ENCODE peak calls at places on chromosomes 5 and 9, in five cellular contexts. D is stomach, T is body of pancreas, X is suprapubic skin, S is A549. U is an unnamed sample.

GRCh38 chr5:115097236-115097635 is 72.5 kb downstream of the TRIM36 start:
- DNase-seq in T (no peak), X (no peak), D (no peak), S (no peak), U (peak)

GRCh38 chr9:118318770-118319443 is 614.7 kb downstream of the TLR4 start:
- DNase-seq in S (peak), T (peak), X (no peak), D (no peak), U (peak)

GRCh38 chr9:125522328-125522725 is 184.7 kb downstream of the MAPKAP1 start:
- DNase-seq in X (no peak), S (no peak), D (no peak), T (no peak), U (no peak)

GRCh38 chr9:126587187-126588185 is 26.2 kb upstream of the LMX1B start:
- DNase-seq in S (no peak), T (peak), D (no peak), X (no peak), U (no peak)

GRCh38 chr9:13718086-13718485 is 438.6 kb upstream of the MPDZ start:
- DNase-seq in T (no peak), S (no peak), X (no peak), D (no peak), U (no peak)

GRCh38 chr9:107976767-107977166 is 487.2 kb upstream of the KLF4 start:
- DNase-seq in X (peak), T (no peak), D (peak), S (no peak), U (no peak)

GRCh38 chr9:114238919-114239879 is 83.7 kb upstream of the ORM1 start:
- DNase-seq in X (no peak), D (no peak), T (no peak), S (peak), U (no peak)

GRCh38 chr5:122077451-122078115 is 476 bp downstream of the LOX start:
- DNase-seq in D (peak), X (peak), T (peak), S (no peak), U (no peak)

GRCh38 chr5:132446621-132447020 is 44.0 kb downstream of the IRF1 start:
- DNase-seq in T (peak), X (no peak), D (peak), S (no peak), U (no peak)

GRCh38 chr5:37197340-37198050 is 51.7 kb downstream of the CPLANE1 start:
- DNase-seq in D (no peak), S (no peak), T (no peak), X (no peak), U (no peak)

GRCh38 chr5:133727636-133728035 is 115.3 kb upstream of the FSTL4 start:
- DNase-seq in T (no peak), D (no peak), S (no peak), X (no peak), U (no peak)

GRCh38 chr5:78473747-78474146 is 113.3 kb downstream of the SCAMP1 start:
- DNase-seq in D (no peak), T (no peak), X (no peak), S (no peak), U (no peak)

GRCh38 chr5:174724484-174725260 is at the start of gene MSX2:
- DNase-seq in T (peak), X (peak), D (peak), S (peak), U (no peak)

GRCh38 chr5:116068028-116068632 is 16.7 kb upstream of the COMMD10 start:
- DNase-seq in D (no peak), T (peak), S (peak), X (no peak), U (no peak)

GRCh38 chr9:101470929-101471328 is 35.4 kb upstream of the ALDOB start:
- DNase-seq in T (no peak), X (no peak), D (no peak), S (no peak), U (no peak)

GRCh38 chr5:61551637-61552313 is 219.7 kb downstream of the ZSWIM6 start:
- DNase-seq in T (no peak), S (no peak), X (no peak), D (no peak), U (no peak)

GRCh38 chr5:59992206-59992605 is 98.7 kb upstream of the PDE4D start:
- DNase-seq in D (no peak), T (no peak), X (no peak), S (no peak), U (no peak)

GRCh38 chr5:61301820-61302563 is 30.1 kb upstream of the ZSWIM6 start:
- DNase-seq in X (no peak), S (peak), T (peak), D (peak), U (peak)

GRCh38 chr9:102244916-102245315 is 506.5 kb upstream of the GRIN3A start:
- DNase-seq in D (no peak), X (no peak), S (no peak), T (no peak), U (no peak)

GRCh38 chr5:137191179-137191578 is 307.9 kb downstream of the SPOCK1 start:
- DNase-seq in D (no peak), S (no peak), X (no peak), T (no peak), U (no peak)

GRCh38 chr5:112734597-112734996 is 3.1 kb upstream of the APC start:
- DNase-seq in T (no peak), X (no peak), S (no peak), D (no peak), U (no peak)

GRCh38 chr5:112738180-112738560 is 485 bp downstream of the APC start:
- DNase-seq in D (no peak), T (no peak), X (no peak), S (no peak), U (no peak)

GRCh38 chr5:112737088-112737471 is 605 bp upstream of the APC start:
- DNase-seq in T (no peak), D (no peak), S (no peak), X (no peak), U (no peak)

GRCh38 chr5:112735702-112736101 is 2.0 kb upstream of the APC start:
- DNase-seq in X (no peak), T (no peak), D (no peak), S (no peak), U (no peak)

DNA sequence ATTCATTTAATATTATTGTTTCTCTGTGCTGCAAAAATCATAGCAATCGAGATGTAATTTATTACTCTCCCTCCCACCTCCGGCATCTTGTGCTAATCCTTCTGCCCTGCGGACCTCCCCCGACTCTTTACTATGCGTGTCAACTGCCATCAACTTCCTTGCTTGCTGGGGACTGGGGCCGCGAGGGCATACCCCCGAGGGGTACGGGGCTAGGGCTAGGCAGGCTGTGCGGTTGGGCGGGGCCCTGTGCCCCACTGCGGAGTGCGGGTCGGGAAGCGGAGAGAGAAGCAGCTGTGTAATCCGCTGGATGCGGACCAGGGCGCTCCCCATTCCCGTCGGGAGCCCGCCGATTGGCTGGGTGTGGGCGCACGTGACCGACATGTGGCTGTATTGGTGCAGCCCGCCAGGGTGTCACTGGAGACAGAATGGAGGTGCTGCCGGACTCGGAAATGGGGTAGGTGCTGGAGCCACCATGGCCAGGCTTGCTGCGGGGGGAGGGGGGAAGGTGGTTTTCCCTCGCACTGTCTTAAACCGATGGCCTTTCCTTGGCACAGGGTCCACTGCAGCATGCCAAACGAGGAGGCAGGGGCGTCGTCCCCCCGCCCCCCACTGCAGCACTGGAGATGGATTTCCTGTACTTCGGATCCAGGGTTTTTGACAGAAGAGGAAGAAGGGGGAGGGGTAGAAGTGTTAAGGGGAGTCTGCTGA is at the start of gene APC:
- DNase-seq in T (peak), S (peak), D (peak), X (peak), U (peak)
- TF ChIP-seq POLR2A in T (no peak), S (no peak), D (no peak), X (peak), U (peak)

GRCh38 chr9:127877566-127877998 is at the start of gene AK1:
- DNase-seq in D (peak), S (no peak), T (peak), X (peak), U (peak)
- TF ChIP-seq POLR2A in D (no peak), S (peak), T (peak), X (peak), U (peak)

GRCh38 chr5:159773062-159773924 is 143.0 kb upstream of the ADRA1B start:
- DNase-seq in T (peak), X (peak), D (peak), S (peak), U (peak)
- TF ChIP-seq POLR2A in T (no peak), X (no peak), D (no peak), S (peak), U (no peak)

GRCh38 chr5:131256507-131256823 is 7.4 kb upstream of the CDC42SE2 start:
- DNase-seq in X (no peak), T (no peak), D (no peak), S (no peak), U (no peak)

GRCh38 chr5:131250749-131251148 is 13.1 kb upstream of the CDC42SE2 start:
- DNase-seq in S (no peak), D (no peak), X (no peak), T (no peak), U (no peak)

GRCh38 chr5:131258733-131259132 is 5.1 kb upstream of the CDC42SE2 start:
- DNase-seq in X (no peak), D (no peak), T (no peak), S (no peak), U (no peak)

GRCh38 chr5:131254741-131255140 is 9.1 kb upstream of the CDC42SE2 start:
- DNase-seq in S (no peak), D (no peak), X (no peak), T (no peak), U (no peak)

GRCh38 chr5:131252824-131253171 is 11.1 kb upstream of the CDC42SE2 start:
- DNase-seq in D (peak), X (no peak), T (no peak), S (no peak), U (no peak)
- TF ChIP-seq POLR2A in D (no peak), X (peak), T (no peak), S (no peak), U (no peak)

DNA sequence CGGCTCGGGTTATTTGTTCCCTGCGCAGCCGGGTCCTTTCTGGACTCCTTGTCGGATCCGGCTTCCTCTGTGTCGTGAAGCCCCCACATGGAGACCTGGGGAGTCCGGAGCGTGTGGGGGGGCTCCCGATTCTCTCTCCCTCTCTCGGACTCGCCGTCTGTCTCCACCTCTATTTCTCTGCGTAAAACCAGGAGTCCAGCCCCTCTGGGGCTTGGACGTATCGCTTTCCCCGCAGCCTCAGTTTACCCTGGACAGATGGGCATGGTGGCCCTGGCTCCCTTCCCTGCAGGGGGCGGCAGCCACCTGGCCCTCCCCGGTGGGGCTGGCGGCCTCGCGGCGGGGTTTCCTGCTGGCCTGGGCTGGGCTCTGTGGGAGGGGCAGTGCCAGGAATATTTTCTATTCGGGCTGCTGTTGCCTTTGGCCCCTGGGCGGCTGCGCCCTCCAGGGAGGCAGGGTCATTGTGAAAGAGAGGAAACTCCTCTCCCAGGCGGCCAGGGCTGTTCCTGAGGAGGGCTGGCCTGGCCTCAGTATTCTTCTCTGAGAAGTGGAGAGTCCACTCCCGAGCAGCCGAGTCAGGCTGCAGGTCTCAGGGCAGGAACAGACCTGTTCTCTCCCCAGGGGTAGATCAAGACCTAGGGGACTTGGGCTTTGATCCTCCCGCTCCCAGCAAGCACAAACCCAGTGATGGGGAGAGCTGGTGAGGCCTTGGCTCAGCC is 665 bp downstream of the ASS1 start:
- DNase-seq in D (peak), T (peak), S (peak), X (no peak), U (peak)
- TF ChIP-seq POLR2A in D (no peak), T (no peak), S (no peak), X (no peak), U (no peak)

GRCh38 chr9:128094166-128094949 is 26.3 kb downstream of the SLC25A25 start:
- DNase-seq in X (peak), T (peak), S (peak), D (peak), U (peak)
- TF ChIP-seq POLR2A in X (peak), T (no peak), S (no peak), D (no peak), U (no peak)

DNA sequence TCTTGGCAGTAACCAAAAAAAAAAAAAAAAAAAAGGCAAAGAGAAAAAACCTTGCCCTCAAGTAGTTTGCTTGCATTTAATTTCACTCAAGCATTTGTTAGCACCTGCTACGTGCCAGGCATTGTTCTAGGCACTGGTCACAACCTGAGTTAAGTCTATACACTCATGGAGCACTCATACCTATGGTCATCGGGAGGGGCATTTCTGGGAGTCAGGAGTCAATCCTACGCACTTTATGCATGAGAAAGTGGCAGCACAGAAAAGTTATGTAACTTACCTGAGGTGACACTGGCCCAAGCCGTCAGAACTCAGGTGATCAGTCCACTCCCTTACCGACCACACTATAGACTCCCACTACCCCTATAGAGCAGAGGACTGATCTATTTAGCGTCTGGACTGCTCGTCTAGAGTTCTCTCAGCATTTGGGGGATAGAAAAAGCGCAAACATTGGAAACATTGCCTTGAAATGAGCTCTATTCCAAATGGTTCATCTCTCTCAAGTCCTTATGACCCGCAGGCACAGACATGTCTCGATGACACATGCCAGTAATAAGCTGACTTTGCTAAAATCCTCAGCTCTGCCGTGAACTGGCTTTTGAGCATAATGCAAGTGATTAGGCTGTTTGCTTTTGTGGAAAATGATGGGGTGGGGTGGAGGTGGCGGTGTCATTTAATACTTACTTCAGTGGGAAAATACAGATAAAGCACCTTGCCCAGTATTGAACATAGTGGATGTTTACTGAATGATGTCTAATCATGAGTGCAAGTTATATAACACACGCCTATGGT is 160.2 kb downstream of the ARHGEF28 start:
- DNase-seq in D (no peak), T (no peak), X (no peak), S (no peak), U (no peak)
- TF ChIP-seq POLR2A in D (no peak), T (no peak), X (no peak), S (no peak), U (no peak)

GRCh38 chr5:143135832-143136551 is 267.5 kb downstream of the NR3C1 start:
- DNase-seq in S (no peak), D (peak), X (no peak), T (peak), U (no peak)
- TF ChIP-seq POLR2A in S (no peak), D (no peak), X (no peak), T (no peak), U (no peak)

GRCh38 chr5:74643160-74643562 is 2.6 kb upstream of the ENC1 start:
- DNase-seq in S (no peak), T (no peak), X (no peak), D (no peak), U (peak)
- TF ChIP-seq POLR2A in S (no peak), T (no peak), X (no peak), D (no peak), U (no peak)

GRCh38 chr9:6703898-6704639 is 53.7 kb upstream of the KDM4C start:
- DNase-seq in D (peak), S (peak), X (peak), T (peak), U (no peak)
- TF ChIP-seq POLR2A in D (no peak), S (peak), X (no peak), T (peak), U (no peak)